ENCODE peak calls at places on chromosomes 7 and 10, in seven cellular contexts. Z is anterior cingulate cortex, V is GM19239, Y is GM23248, X is tibial nerve, U is uterus, J is suprapubic skin. N is an unnamed sample.

GRCh38 chr7:116025098-116025809 is 5.3 kb downstream of the TFEC start:
- DNase-seq in Z (no peak), V (no peak), Y (peak), X (peak), U (no peak), J (no peak), N (peak)

GRCh38 chr10:89086801-89087513 is 96.4 kb downstream of the FAS start:
- DNase-seq in Z (no peak), V (no peak), Y (peak), X (peak), U (peak), J (peak), N (no peak)

GRCh38 chr7:65731562-65732035 is 141.3 kb upstream of the VKORC1L1 start:
- DNase-seq in Z (no peak), V (no peak), Y (peak), X (no peak), U (no peak), J (no peak), N (no peak)

GRCh38 chr10:22713853-22714523 is 390 bp downstream of the PIP4K2A start:
- DNase-seq in Z (no peak), V (peak), Y (peak), X (no peak), U (no peak), J (peak), N (no peak)

GRCh38 chr10:123156091-123156490 is 1.9 kb downstream of the BUB3 start:
- DNase-seq in Z (no peak), V (no peak), Y (peak), X (no peak), U (no peak), J (no peak), N (no peak)

GRCh38 chr7:25839084-25839769 is 312.8 kb upstream of the NFE2L3 start:
- DNase-seq in Z (no peak), V (no peak), Y (peak), X (no peak), U (no peak), J (no peak), N (no peak)

GRCh38 chr10:85490431-85490830 is 876.2 kb downstream of the GRID1 start:
- DNase-seq in Z (no peak), V (no peak), Y (no peak), X (no peak), U (no peak), J (no peak), N (peak)

GRCh38 chr7:20194586-20194985 is 22.6 kb downstream of the MACC1 start:
- DNase-seq in Z (no peak), V (no peak), Y (no peak), X (no peak), U (no peak), J (no peak), N (no peak)

GRCh38 chr7:40230086-40230485 is 95.3 kb downstream of the SUGCT start:
- DNase-seq in Z (no peak), V (no peak), Y (no peak), X (no peak), U (no peak), J (no peak), N (no peak)

GRCh38 chr7:148412691-148413090 is 177.9 kb upstream of the C7orf33 start:
- DNase-seq in Z (no peak), V (no peak), Y (no peak), X (no peak), U (no peak), J (no peak), N (no peak)

GRCh38 chr7:66927348-66927948 is 6.4 kb downstream of the TMEM248 start:
- DNase-seq in Z (no peak), V (no peak), Y (peak), X (no peak), U (no peak), J (no peak), N (no peak)